ENCODE peak calls at places on chromosome 10, in eight cellular contexts. T is mammary epithelial cell, Y is heart right ventricle, U is thoracic aorta, J is RWPE2, P is kidney, K is epithelial cell of esophagus, X is kidney epithelial cell. Q is an unnamed sample.

GRCh38 chr10:31621733-31622132 is 302.7 kb downstream of the ZEB1 start:
- DNase-seq in U (no peak), T (no peak), K (no peak), Y (no peak), J (no peak), P (no peak), X (no peak), Q (no peak)

GRCh38 chr10:665579-666091 is 23.8 kb downstream of the DIP2C start:
- DNase-seq in P (peak; percentile 83), U (no peak), K (no peak), T (no peak), X (no peak), J (no peak), Y (peak; percentile 56), Q (no peak)

GRCh38 chr10:56240471-56240870 is 120.6 kb downstream of the ZWINT start:
- DNase-seq in T (no peak), J (no peak), U (no peak), Y (no peak), X (no peak), P (no peak), K (no peak), Q (no peak)

GRCh38 chr10:48444861-48445841 is 138.7 kb downstream of the MAPK8 start:
- DNase-seq in K (peak; percentile 24), P (peak; percentile 70), J (peak; percentile 60), T (peak; percentile 32), X (no peak), U (no peak), Y (no peak), Q (no peak)

GRCh38 chr10:93068411-93069244 is 5.1 kb upstream of the CYP26A1 start:
- DNase-seq in U (no peak), J (peak; percentile 63), K (peak; percentile 46), X (no peak), T (peak; percentile 68), Y (no peak), P (peak; percentile 52), Q (no peak)

GRCh38 chr10:21290499-21291160 is 234.9 kb downstream of the SKIDA1 start:
- DNase-seq in T (no peak), U (no peak), P (no peak), X (no peak), Y (no peak), J (no peak), K (no peak), Q (no peak)

GRCh38 chr10:125123363-125124113 is 36.8 kb downstream of the CTBP2 start:
- DNase-seq in X (peak; percentile 53), J (peak; percentile 98), T (peak; percentile 100), K (peak; percentile 96), P (peak; percentile 96), Y (peak; percentile 86), U (peak; percentile 57), Q (no peak)

GRCh38 chr10:68550747-68551411 is 9.3 kb upstream of the TET1 start:
- DNase-seq in T (peak; percentile 63), J (no peak), Y (peak; percentile 58), X (peak; percentile 42), U (no peak), P (no peak), K (peak; percentile 78), Q (peak; percentile 57)

GRCh38 chr10:132939957-132940790 is 2.2 kb downstream of the CFAP46 start:
- DNase-seq in K (no peak), Y (no peak), T (no peak), J (no peak), P (peak; percentile 64), X (no peak), U (no peak), Q (no peak)

GRCh38 chr10:132937861-132938260 is 4.5 kb downstream of the CFAP46 start:
- DNase-seq in Y (no peak), X (no peak), U (no peak), P (peak; percentile 41), J (no peak), K (no peak), T (no peak), Q (no peak)

GRCh38 chr10:132940791-132941465 is 1.4 kb downstream of the CFAP46 start:
- DNase-seq in X (no peak), K (no peak), U (no peak), Y (no peak), J (no peak), P (peak; percentile 66), T (no peak), Q (no peak)

GRCh38 chr10:132939378-132939955 is 2.9 kb downstream of the CFAP46 start:
- DNase-seq in U (no peak), T (no peak), Y (no peak), J (no peak), K (no peak), X (no peak), P (peak; percentile 69), Q (no peak)

DNA sequence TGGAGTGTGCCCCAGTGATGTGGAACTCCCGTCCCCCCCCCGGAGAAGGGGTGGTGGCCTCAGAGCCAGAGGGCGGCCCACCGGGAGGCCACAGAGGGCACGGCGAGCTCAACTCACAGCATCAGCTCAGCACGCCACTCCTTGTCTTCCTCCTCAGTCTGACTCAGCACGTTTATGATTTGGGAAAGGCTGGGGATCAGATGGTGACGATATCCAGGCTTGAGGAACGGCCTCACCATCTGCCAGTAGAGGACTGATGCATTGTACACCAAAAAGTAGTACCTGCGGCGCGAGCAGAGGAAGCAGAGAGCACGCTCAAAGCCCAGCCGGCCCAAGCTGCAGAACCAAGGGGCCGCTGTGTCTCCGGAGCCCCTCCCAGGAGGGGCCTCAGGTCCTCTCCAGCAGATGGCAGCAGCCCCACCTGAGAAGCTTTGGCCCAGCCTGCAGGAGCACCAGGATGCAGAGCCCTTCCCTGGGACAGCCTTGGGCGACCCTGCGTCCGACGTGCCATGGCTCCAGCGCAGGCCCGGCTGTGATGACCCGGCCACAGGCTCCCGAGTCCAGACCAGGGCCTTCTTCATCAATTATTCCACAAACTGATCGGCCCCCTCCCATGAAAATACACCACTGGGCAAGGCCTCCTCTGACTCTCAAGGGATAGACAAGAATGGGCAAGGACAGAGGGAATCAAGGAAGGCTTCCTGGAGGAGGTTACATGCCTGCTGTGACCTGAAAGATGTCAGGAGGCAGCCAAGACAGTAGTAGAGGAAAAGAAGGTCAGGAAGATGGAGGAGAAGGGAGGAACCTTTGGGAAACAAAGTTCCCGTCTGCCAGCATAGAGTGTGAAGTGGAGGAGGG is 3.7 kb downstream of the CFAP46 start:
- DNase-seq in J (no peak), P (peak; percentile 61), X (no peak), U (no peak), T (no peak), K (no peak), Y (no peak), Q (no peak)
- TF ChIP-seq CTCF in J (peak; percentile 24), P (no peak), X (peak; percentile 50), U (no peak), T (no peak), K (peak; percentile 14), Y (no peak), Q (peak; percentile 37)

GRCh38 chr10:5283305-5284158 is 81.2 kb upstream of the UCN3 start:
- DNase-seq in U (peak; percentile 14), J (no peak), X (no peak), Y (peak; percentile 67), T (peak; percentile 64), P (no peak), K (peak; percentile 74), Q (no peak)

GRCh38 chr10:5281355-5281754 is 83.4 kb upstream of the UCN3 start:
- DNase-seq in Y (no peak), T (no peak), U (no peak), J (no peak), P (no peak), K (no peak), X (no peak), Q (no peak)

GRCh38 chr10:5285186-5285585 is 79.6 kb upstream of the UCN3 start:
- DNase-seq in K (no peak), X (no peak), T (no peak), J (no peak), Y (no peak), U (no peak), P (no peak), Q (no peak)

GRCh38 chr10:5284311-5285057 is 80.3 kb upstream of the UCN3 start:
- DNase-seq in P (no peak), J (no peak), T (peak; percentile 23), Y (no peak), U (no peak), K (peak; percentile 84), X (peak; percentile 37), Q (no peak)

DNA sequence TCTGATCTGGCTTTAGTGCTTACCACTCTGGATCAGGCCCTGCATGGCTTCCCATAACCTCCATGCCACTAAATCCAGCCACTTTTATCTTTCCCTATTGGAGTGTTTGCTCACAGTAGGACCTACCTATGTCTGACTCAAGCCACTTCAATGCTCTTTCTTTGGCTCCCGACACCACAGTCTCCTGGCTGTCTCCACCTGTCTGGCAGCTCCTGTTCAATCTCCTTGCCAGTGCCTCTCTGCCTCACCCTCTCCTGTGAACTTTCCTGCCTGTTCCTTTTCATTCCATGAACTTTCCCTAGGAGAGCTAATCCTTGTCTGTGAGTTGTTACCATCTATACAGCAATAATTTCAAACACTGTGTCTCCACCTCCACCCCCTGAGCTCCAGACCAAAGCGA is 82.6 kb upstream of the UCN3 start:
- DNase-seq in P (no peak), J (no peak), Y (no peak), U (no peak), X (no peak), T (no peak), K (peak; percentile 29), Q (no peak)
- H3K4me3 ChIP-seq in P (no peak overlapping the region), J (no peak overlapping the region), Y (no peak overlapping the region), U (no peak overlapping the region), X (no peak overlapping the region), T (no peak overlapping the region), K (no peak overlapping the region), Q (no peak overlapping the region)

DNA sequence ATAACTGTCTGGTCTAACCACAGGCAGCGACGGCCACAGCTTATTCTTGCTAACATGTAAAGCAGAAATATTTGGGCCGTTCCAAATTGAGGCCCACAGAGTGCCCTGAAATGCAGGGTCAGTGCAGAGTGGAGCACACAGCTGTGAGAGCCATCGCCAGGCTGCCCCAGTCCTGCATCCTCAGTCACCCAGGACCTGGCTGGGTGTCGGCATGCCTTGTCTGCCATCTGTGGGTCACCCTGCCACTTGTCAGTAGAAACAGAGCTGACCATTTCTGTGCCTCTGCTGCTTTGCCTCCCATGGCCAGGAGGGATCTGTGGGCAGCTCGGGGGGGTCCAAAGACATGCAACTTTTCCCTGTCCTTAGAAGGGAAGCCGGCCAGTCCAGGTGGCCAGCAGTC is 57.3 kb upstream of the BTBD16 start:
- DNase-seq in T (no peak), P (no peak), J (no peak), X (no peak), Y (no peak), K (no peak), U (no peak), Q (no peak)
- TF ChIP-seq CTCF in T (no peak), P (no peak), J (no peak), X (no peak), Y (no peak), K (no peak), U (no peak), Q (peak; percentile 7)

DNA sequence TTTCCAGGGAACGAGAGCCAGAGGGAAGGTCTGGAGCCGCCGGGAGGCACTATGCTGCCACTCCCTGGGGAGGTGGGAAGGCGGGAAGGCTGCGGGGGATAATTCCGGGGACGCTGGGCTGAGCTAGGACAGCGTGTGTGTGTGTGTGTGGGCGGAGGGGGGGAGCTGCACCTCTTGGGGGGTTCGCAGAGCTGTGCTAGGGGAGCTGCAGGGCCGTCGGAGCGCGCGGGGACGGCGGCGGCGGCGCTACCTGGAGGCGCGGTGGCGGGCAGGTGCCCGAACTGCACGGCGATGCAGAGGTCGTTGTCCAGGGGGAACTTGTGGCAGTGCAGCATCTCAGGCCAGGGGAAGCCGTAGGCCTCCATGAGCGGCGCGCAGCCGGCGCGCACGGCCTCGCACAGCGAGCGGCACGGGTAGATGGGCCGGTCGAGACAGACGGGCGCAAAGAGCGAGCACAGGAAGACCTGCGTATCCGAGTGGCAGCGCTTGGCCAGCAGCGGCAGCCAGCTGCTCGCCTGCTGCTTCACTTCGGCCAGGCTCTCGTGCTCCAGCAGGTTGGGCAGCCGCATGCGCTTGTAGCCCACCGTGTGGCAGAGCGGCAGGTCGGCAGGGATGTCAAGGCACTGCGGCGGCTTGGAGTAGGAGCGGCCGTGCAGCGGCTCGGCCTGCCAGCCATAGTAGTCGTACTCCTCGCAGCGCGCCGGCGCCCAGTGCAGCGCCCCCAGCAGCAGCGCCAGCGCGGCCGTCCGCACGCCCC is 566 bp downstream of the SFRP5 start:
- DNase-seq in K (peak; percentile 50), T (peak; percentile 55), Y (no peak), X (no peak), U (no peak), P (no peak), J (no peak), Q (no peak)
- H3K4me3 ChIP-seq in K (no peak overlapping the region), T (peak overlapping the region; percentile 28), Y (peak overlapping the region; percentile 31), X (peak overlapping the region; percentile 31), U (peak overlapping the region; percentile 27), P (no peak overlapping the region), J (peak overlapping the region; percentile 13), Q (no peak overlapping the region)

Q was measured in AG09309.